ENCODE peak calls at places on chromosome 22, in nine cellular contexts. B, Q, K, D, L, A, M, W and C are unnamed samples. For H3K4me1, the result is how much of the 10 kb centered on the place peaks cover.

GRCh38 chr22:21445437-21446127 is 21.6 kb upstream of the TMEM191C start:
- DNase-seq in L (no peak), A (peak), M (no peak), K (no peak), D (no peak), W (no peak), B (no peak), Q (peak), C (no peak)

GRCh38 chr22:28989035-28989464 is 72.6 kb downstream of the C22orf31 start:
- DNase-seq in D (no peak), W (peak), M (no peak), B (no peak), Q (peak), K (no peak), L (no peak), A (no peak), C (no peak)

GRCh38 chr22:47618611-47619010 is 856.2 kb downstream of the TBC1D22A start:
- DNase-seq in B (no peak), Q (no peak), A (no peak), K (no peak), L (no peak), M (no peak), W (no peak), D (no peak), C (no peak)

GRCh38 chr22:19929586-19930302 is 11.8 kb upstream of the COMT start:
- DNase-seq in D (no peak), Q (no peak), B (no peak), L (no peak), K (no peak), A (no peak), W (no peak), M (no peak), C (no peak)

GRCh38 chr22:19962909-19963806 is 21.5 kb upstream of the TXNRD2 start:
- DNase-seq in M (no peak), A (no peak), Q (peak), L (no peak), D (no peak), K (peak), W (peak), B (no peak), C (no peak)

GRCh38 chr22:28951969-28952521 is 68.7 kb downstream of the ZNRF3 start:
- DNase-seq in A (no peak), M (no peak), L (no peak), D (no peak), B (no peak), W (no peak), K (no peak), Q (no peak), C (no peak)

GRCh38 chr22:49272546-49273125 is 555.0 kb downstream of the BRD1 start:
- DNase-seq in A (no peak), W (no peak), D (no peak), L (no peak), K (no peak), Q (no peak), M (no peak), B (no peak), C (no peak)

GRCh38 chr22:38456841-38457699 is 2.1 kb upstream of the KCNJ4 start:
- DNase-seq in B (no peak), K (no peak), W (no peak), D (no peak), M (no peak), Q (no peak), L (peak), A (no peak), C (no peak)

GRCh38 chr22:23754980-23755636 is 883 bp upstream of the VPREB3 start:
- DNase-seq in Q (no peak), M (no peak), K (no peak), A (no peak), D (no peak), W (peak), L (no peak), B (no peak), C (no peak)

GRCh38 chr22:29733362-29734322 is 13.8 kb downstream of the CABP7 start:
- DNase-seq in W (no peak), D (no peak), A (no peak), B (peak), M (no peak), Q (no peak), K (no peak), L (peak), C (no peak)

GRCh38 chr22:28283025-28283654 is 364.1 kb upstream of the PITPNB start:
- DNase-seq in L (no peak), K (no peak), B (peak), D (no peak), M (no peak), Q (no peak), W (peak), A (no peak), C (no peak)

GRCh38 chr22:33873186-33873585 is 47.1 kb downstream of the LARGE1 start:
- DNase-seq in W (peak), A (no peak), B (no peak), Q (no peak), K (no peak), L (peak), M (no peak), D (no peak), C (no peak)

GRCh38 chr22:33869946-33870345 is 50.3 kb downstream of the LARGE1 start:
- DNase-seq in B (no peak), W (peak), D (no peak), K (no peak), Q (no peak), M (no peak), A (no peak), L (no peak), C (no peak)

GRCh38 chr22:33873666-33874065 is 46.6 kb downstream of the LARGE1 start:
- DNase-seq in B (no peak), K (no peak), M (no peak), A (no peak), W (no peak), Q (no peak), L (no peak), D (no peak), C (no peak)

GRCh38 chr22:33874206-33874605 is 46.1 kb downstream of the LARGE1 start:
- DNase-seq in M (no peak), Q (no peak), B (no peak), W (no peak), A (no peak), D (no peak), K (no peak), L (no peak), C (no peak)

DNA sequence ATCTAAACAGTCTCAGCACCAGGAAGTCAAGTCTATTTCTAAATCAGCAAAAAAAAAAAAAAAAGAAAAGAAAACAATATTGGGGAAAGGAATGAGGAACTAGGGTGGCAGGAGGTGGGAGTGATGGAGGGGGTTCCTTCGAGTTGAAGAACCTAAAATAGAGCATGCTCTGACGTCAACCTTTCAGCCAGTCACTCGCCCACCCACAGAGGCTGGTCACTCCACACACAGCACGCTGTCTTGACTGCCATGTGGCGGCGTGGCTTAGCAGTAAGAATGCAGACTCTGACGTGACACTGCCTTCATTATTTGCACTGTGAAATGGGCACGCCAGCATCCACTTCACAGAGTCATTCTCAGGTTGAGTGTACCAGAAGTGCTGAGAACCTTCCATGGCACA is 48.3 kb downstream of the LARGE1 start:
- DNase-seq in D (no peak), L (no peak), W (no peak), A (no peak), B (no peak), K (no peak), M (no peak), Q (no peak), C (no peak)
- H3K4me1 ChIP-seq in D (under half), L (half or more), W (under half), A (under half), B (under half), K (under half), M (under half), Q (under half), C (under half)

DNA sequence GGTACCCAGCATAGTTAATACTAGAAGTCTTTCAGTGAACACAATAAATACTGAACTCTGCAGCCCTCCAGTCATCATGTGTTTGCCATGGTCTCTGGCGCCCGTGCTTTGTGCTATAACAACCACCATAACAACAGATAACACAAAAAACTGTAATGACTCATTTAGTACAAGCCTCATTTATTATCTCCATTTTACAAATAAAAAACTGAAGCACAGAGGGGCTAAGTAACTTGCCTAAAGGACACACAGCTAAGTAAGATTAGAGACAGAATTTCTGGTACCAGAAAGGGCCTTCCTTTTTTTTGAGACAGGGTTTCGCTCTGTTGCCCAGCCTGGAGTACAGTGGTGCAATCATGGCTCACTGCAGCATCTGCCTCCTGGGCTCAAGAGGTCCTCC is 19.5 kb downstream of the RBFOX2 start:
- DNase-seq in Q (no peak), B (no peak), A (no peak), L (no peak), K (no peak), W (peak), M (no peak), D (no peak), C (no peak)
- H3K4me1 ChIP-seq in Q (under half), B (under half), A (under half), L (under half), K (under half), W (under half), M (under half), D (under half), C (under half)

GRCh38 chr22:41181349-41182241 is 23.5 kb upstream of the L3MBTL2 start:
- DNase-seq in A (no peak), W (no peak), K (no peak), L (no peak), M (no peak), B (no peak), Q (peak), D (no peak), C (no peak)
- H3K4me1 ChIP-seq in A (under half), W (under half), K (under half), L (under half), M (under half), B (under half), Q (under half), D (under half), C (under half)

DNA sequence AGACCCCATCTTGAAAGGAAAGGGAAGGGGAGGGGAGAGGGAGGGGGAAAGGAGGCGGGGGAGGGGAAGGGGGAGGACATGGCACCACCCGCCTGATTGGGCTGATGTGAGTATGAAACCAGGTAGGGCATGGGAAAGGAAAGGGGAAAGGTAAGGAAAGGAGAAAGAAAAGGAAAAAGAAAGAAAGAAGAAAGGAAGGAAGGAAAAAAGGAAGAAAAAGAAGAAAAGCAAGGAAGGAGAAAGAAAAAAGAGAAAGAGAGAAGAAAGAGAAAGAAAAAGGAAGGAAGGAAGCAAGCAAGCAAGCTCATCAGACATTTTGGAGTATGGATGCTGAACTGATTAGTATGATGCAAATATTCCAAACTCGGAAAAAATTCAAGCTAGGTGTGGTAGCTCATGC is 36.0 kb upstream of the TFIP11 start:
- DNase-seq in Q (no peak), W (no peak), B (no peak), L (no peak), M (no peak), A (no peak), K (no peak), D (no peak), C (no peak)
- H3K4me1 ChIP-seq in Q (under half), W (under half), B (under half), L (half or more), M (under half), A (under half), K (under half), D (under half), C (half or more)

DNA sequence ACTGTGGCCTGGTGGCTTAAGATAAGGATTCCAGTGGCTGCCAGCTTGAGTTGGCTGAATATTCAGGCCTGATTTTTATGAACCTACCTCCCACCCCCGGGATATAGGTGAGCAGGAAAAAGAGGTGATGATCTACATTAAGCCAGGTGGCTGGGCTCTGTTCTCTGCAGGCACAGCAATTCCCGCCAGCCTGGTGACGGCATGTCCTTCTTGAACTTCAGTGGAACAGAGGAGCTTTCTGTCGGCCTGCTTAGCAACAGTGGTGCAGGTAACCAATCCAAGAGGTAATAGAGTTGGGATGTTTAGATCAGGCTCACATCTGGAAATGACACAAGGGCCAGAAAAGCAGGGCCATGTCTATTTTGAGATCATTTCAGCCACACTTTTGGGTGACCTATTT is 68.7 kb downstream of the DEPDC5 start:
- DNase-seq in A (no peak), L (no peak), Q (no peak), B (no peak), D (no peak), K (no peak), M (no peak), W (no peak), C (no peak)
- H3K4me1 ChIP-seq in A (under half), L (under half), Q (under half), B (under half), D (under half), K (under half), M (under half), W (under half), C (under half)

GRCh38 chr22:43443072-43443471 is 31.3 kb downstream of the MPPED1 start:
- DNase-seq in A (no peak), D (no peak), L (no peak), Q (no peak), B (no peak), M (no peak), K (no peak), W (no peak), C (no peak)
- H3K4me1 ChIP-seq in A (under half), D (under half), L (under half), Q (under half), B (under half), M (under half), K (under half), W (under half), C (under half)